ENCODE peak calls at places on chromosomes 13 and 19, in ten cellular contexts. One of them, this sample, is unnamed.

GRCh38 chr19:45693168-45693788 is 812 bp downstream of the QPCTL start:
- DNase-seq in osteocyte: peak
- DNase-seq in NCI-H1105: peak
- DNase-seq in stromal cell of bone marrow: peak
- DNase-seq in Right ventricle myocardium superior: peak
- DNase-seq in AG08395: peak
- DNase-seq in IMR-90: peak
- DNase-seq in hypothalamus: no peak
- DNase-seq in H9: peak
- DNase-seq in stimulated activated CD8-positive, alpha-beta memory T cell treated with anti-CD3 and anti-CD28 coated beads, Interleukin-4, amount 100 ng/mL, for 1 hour: peak
- DNase-seq in this sample: peak

GRCh38 chr13:50969691-50970090 is 60.1 kb downstream of the RNASEH2B start:
- DNase-seq in osteocyte: no peak
- DNase-seq in NCI-H1105: no peak
- DNase-seq in stromal cell of bone marrow: no peak
- DNase-seq in Right ventricle myocardium superior: no peak
- DNase-seq in AG08395: peak
- DNase-seq in IMR-90: no peak
- DNase-seq in hypothalamus: no peak
- DNase-seq in H9: peak
- DNase-seq in stimulated activated CD8-positive, alpha-beta memory T cell treated with anti-CD3 and anti-CD28 coated beads, Interleukin-4, amount 100 ng/mL, for 1 hour: no peak
- DNase-seq in this sample: no peak

GRCh38 chr19:6891761-6892385 is 4.5 kb downstream of the ADGRE1 start:
- DNase-seq in osteocyte: no peak
- DNase-seq in NCI-H1105: no peak
- DNase-seq in stromal cell of bone marrow: no peak
- DNase-seq in Right ventricle myocardium superior: no peak
- DNase-seq in AG08395: no peak
- DNase-seq in IMR-90: no peak
- DNase-seq in hypothalamus: no peak
- DNase-seq in H9: no peak
- DNase-seq in stimulated activated CD8-positive, alpha-beta memory T cell treated with anti-CD3 and anti-CD28 coated beads, Interleukin-4, amount 100 ng/mL, for 1 hour: no peak
- DNase-seq in this sample: no peak

GRCh38 chr19:32916969-32917611 is 47.5 kb upstream of the SLC7A9 start:
- DNase-seq in osteocyte: peak
- DNase-seq in NCI-H1105: no peak
- DNase-seq in stromal cell of bone marrow: no peak
- DNase-seq in Right ventricle myocardium superior: no peak
- DNase-seq in AG08395: no peak
- DNase-seq in IMR-90: no peak
- DNase-seq in hypothalamus: no peak
- DNase-seq in H9: no peak
- DNase-seq in stimulated activated CD8-positive, alpha-beta memory T cell treated with anti-CD3 and anti-CD28 coated beads, Interleukin-4, amount 100 ng/mL, for 1 hour: no peak
- DNase-seq in this sample: no peak

GRCh38 chr13:52001120-52001731 is 10.0 kb downstream of the ATP7B start:
- DNase-seq in osteocyte: no peak
- DNase-seq in NCI-H1105: no peak
- DNase-seq in stromal cell of bone marrow: no peak
- DNase-seq in Right ventricle myocardium superior: no peak
- DNase-seq in AG08395: peak
- DNase-seq in IMR-90: peak
- DNase-seq in hypothalamus: no peak
- DNase-seq in H9: no peak
- DNase-seq in stimulated activated CD8-positive, alpha-beta memory T cell treated with anti-CD3 and anti-CD28 coated beads, Interleukin-4, amount 100 ng/mL, for 1 hour: no peak
- DNase-seq in this sample: no peak

GRCh38 chr13:69389899-69390298 is 717.7 kb upstream of the ATXN8OS start:
- DNase-seq in osteocyte: no peak
- DNase-seq in NCI-H1105: no peak
- DNase-seq in stromal cell of bone marrow: no peak
- DNase-seq in Right ventricle myocardium superior: no peak
- DNase-seq in AG08395: peak
- DNase-seq in IMR-90: no peak
- DNase-seq in hypothalamus: no peak
- DNase-seq in H9: no peak
- DNase-seq in stimulated activated CD8-positive, alpha-beta memory T cell treated with anti-CD3 and anti-CD28 coated beads, Interleukin-4, amount 100 ng/mL, for 1 hour: no peak
- DNase-seq in this sample: no peak

GRCh38 chr19:38173324-38174041 is 50.5 kb downstream of the DPF1 start:
- DNase-seq in osteocyte: no peak
- DNase-seq in NCI-H1105: peak
- DNase-seq in stromal cell of bone marrow: peak
- DNase-seq in Right ventricle myocardium superior: peak
- DNase-seq in AG08395: peak
- DNase-seq in IMR-90: peak
- DNase-seq in hypothalamus: no peak
- DNase-seq in H9: no peak
- DNase-seq in stimulated activated CD8-positive, alpha-beta memory T cell treated with anti-CD3 and anti-CD28 coated beads, Interleukin-4, amount 100 ng/mL, for 1 hour: no peak
- DNase-seq in this sample: peak

GRCh38 chr19:41746593-41747227 is 8.6 kb upstream of the CEACAM6 start:
- DNase-seq in osteocyte: no peak
- DNase-seq in NCI-H1105: peak
- DNase-seq in stromal cell of bone marrow: peak
- DNase-seq in Right ventricle myocardium superior: no peak
- DNase-seq in AG08395: peak
- DNase-seq in IMR-90: peak
- DNase-seq in hypothalamus: no peak
- DNase-seq in H9: peak
- DNase-seq in stimulated activated CD8-positive, alpha-beta memory T cell treated with anti-CD3 and anti-CD28 coated beads, Interleukin-4, amount 100 ng/mL, for 1 hour: no peak
- DNase-seq in this sample: peak

GRCh38 chr19:31085125-31085524 is 264.1 kb downstream of the TSHZ3 start:
- DNase-seq in osteocyte: no peak
- DNase-seq in NCI-H1105: no peak
- DNase-seq in stromal cell of bone marrow: no peak
- DNase-seq in Right ventricle myocardium superior: no peak
- DNase-seq in AG08395: no peak
- DNase-seq in IMR-90: no peak
- DNase-seq in hypothalamus: no peak
- DNase-seq in H9: no peak
- DNase-seq in stimulated activated CD8-positive, alpha-beta memory T cell treated with anti-CD3 and anti-CD28 coated beads, Interleukin-4, amount 100 ng/mL, for 1 hour: no peak
- DNase-seq in this sample: no peak

GRCh38 chr19:1853295-1854031 is 5.2 kb upstream of the REXO1 start:
- DNase-seq in osteocyte: peak
- DNase-seq in NCI-H1105: peak
- DNase-seq in stromal cell of bone marrow: no peak
- DNase-seq in Right ventricle myocardium superior: peak
- DNase-seq in AG08395: peak
- DNase-seq in IMR-90: peak
- DNase-seq in hypothalamus: no peak
- DNase-seq in H9: peak
- DNase-seq in stimulated activated CD8-positive, alpha-beta memory T cell treated with anti-CD3 and anti-CD28 coated beads, Interleukin-4, amount 100 ng/mL, for 1 hour: no peak
- DNase-seq in this sample: peak

GRCh38 chr13:86692291-86692690 is 893.1 kb upstream of the SLITRK6 start:
- DNase-seq in osteocyte: no peak
- DNase-seq in NCI-H1105: no peak
- DNase-seq in stromal cell of bone marrow: no peak
- DNase-seq in Right ventricle myocardium superior: no peak
- DNase-seq in AG08395: no peak
- DNase-seq in IMR-90: no peak
- DNase-seq in hypothalamus: no peak
- DNase-seq in H9: no peak
- DNase-seq in stimulated activated CD8-positive, alpha-beta memory T cell treated with anti-CD3 and anti-CD28 coated beads, Interleukin-4, amount 100 ng/mL, for 1 hour: no peak
- DNase-seq in this sample: no peak

GRCh38 chr19:14147797-14148605 is 11.6 kb upstream of the ASF1B start:
- DNase-seq in osteocyte: no peak
- DNase-seq in NCI-H1105: peak
- DNase-seq in stromal cell of bone marrow: peak
- DNase-seq in Right ventricle myocardium superior: peak
- DNase-seq in AG08395: peak
- DNase-seq in IMR-90: peak
- DNase-seq in hypothalamus: no peak
- DNase-seq in H9: peak
- DNase-seq in stimulated activated CD8-positive, alpha-beta memory T cell treated with anti-CD3 and anti-CD28 coated beads, Interleukin-4, amount 100 ng/mL, for 1 hour: no peak
- DNase-seq in this sample: peak

GRCh38 chr13:30619731-30620130 is 2.0 kb downstream of the USPL1 start:
- DNase-seq in osteocyte: no peak
- DNase-seq in NCI-H1105: no peak
- DNase-seq in stromal cell of bone marrow: no peak
- DNase-seq in Right ventricle myocardium superior: no peak
- DNase-seq in AG08395: no peak
- DNase-seq in IMR-90: no peak
- DNase-seq in hypothalamus: no peak
- DNase-seq in H9: no peak
- DNase-seq in stimulated activated CD8-positive, alpha-beta memory T cell treated with anti-CD3 and anti-CD28 coated beads, Interleukin-4, amount 100 ng/mL, for 1 hour: no peak
- DNase-seq in this sample: no peak

GRCh38 chr19:55626350-55626749 is 2.0 kb upstream of the ZNF784 start:
- DNase-seq in osteocyte: no peak
- DNase-seq in NCI-H1105: no peak
- DNase-seq in stromal cell of bone marrow: no peak
- DNase-seq in Right ventricle myocardium superior: no peak
- DNase-seq in AG08395: no peak
- DNase-seq in IMR-90: no peak
- DNase-seq in hypothalamus: no peak
- DNase-seq in H9: no peak
- DNase-seq in stimulated activated CD8-positive, alpha-beta memory T cell treated with anti-CD3 and anti-CD28 coated beads, Interleukin-4, amount 100 ng/mL, for 1 hour: no peak
- DNase-seq in this sample: no peak

GRCh38 chr13:77489566-77490337 is 45.8 kb upstream of the SCEL start:
- DNase-seq in osteocyte: no peak
- DNase-seq in NCI-H1105: no peak
- DNase-seq in stromal cell of bone marrow: no peak
- DNase-seq in Right ventricle myocardium superior: no peak
- DNase-seq in AG08395: no peak
- DNase-seq in IMR-90: no peak
- DNase-seq in hypothalamus: no peak
- DNase-seq in H9: no peak
- DNase-seq in stimulated activated CD8-positive, alpha-beta memory T cell treated with anti-CD3 and anti-CD28 coated beads, Interleukin-4, amount 100 ng/mL, for 1 hour: no peak
- DNase-seq in this sample: no peak